ENCODE peak calls at places on chromosomes 11 and 22, in eight cellular contexts. One of them, this sample, is unnamed.

GRCh38 chr11:1548221-1549070 is 23.6 kb downstream of the DUSP8 start:
- DNase-seq in nephron progenitor cell: peak
- DNase-seq in erythroblast: no peak
- DNase-seq in stimulated activated naive CD8-positive, alpha-beta T cell treated with anti-CD3 and anti-CD28 coated beads, Interleukin-15, Interleukin-2, amounts not matched to agents 100 U/mL and 50 U/mL, for 24 hours: no peak
- DNase-seq in epithelial cell of esophagus: peak
- DNase-seq in left ventricle myocardium inferior: peak
- DNase-seq in T-helper 1 cell: no peak
- DNase-seq in NCI-H2081: no peak
- DNase-seq in this sample: no peak

GRCh38 chr11:83120328-83120727 is 36.6 kb upstream of the PCF11 start:
- DNase-seq in nephron progenitor cell: no peak
- DNase-seq in erythroblast: no peak
- DNase-seq in stimulated activated naive CD8-positive, alpha-beta T cell treated with anti-CD3 and anti-CD28 coated beads, Interleukin-15, Interleukin-2, amounts not matched to agents 100 U/mL and 50 U/mL, for 24 hours: no peak
- DNase-seq in epithelial cell of esophagus: no peak
- DNase-seq in left ventricle myocardium inferior: no peak
- DNase-seq in T-helper 1 cell: no peak
- DNase-seq in NCI-H2081: no peak
- DNase-seq in this sample: no peak

GRCh38 chr11:32615422-32615821 is 31.8 kb downstream of the EIF3M start:
- DNase-seq in nephron progenitor cell: no peak
- DNase-seq in erythroblast: peak
- DNase-seq in stimulated activated naive CD8-positive, alpha-beta T cell treated with anti-CD3 and anti-CD28 coated beads, Interleukin-15, Interleukin-2, amounts not matched to agents 100 U/mL and 50 U/mL, for 24 hours: no peak
- DNase-seq in epithelial cell of esophagus: peak
- DNase-seq in left ventricle myocardium inferior: no peak
- DNase-seq in T-helper 1 cell: no peak
- DNase-seq in NCI-H2081: no peak
- DNase-seq in this sample: no peak

GRCh38 chr11:128881221-128881620 is 9.9 kb upstream of the KCNJ5 start:
- DNase-seq in nephron progenitor cell: no peak
- DNase-seq in erythroblast: no peak
- DNase-seq in stimulated activated naive CD8-positive, alpha-beta T cell treated with anti-CD3 and anti-CD28 coated beads, Interleukin-15, Interleukin-2, amounts not matched to agents 100 U/mL and 50 U/mL, for 24 hours: no peak
- DNase-seq in epithelial cell of esophagus: no peak
- DNase-seq in left ventricle myocardium inferior: no peak
- DNase-seq in T-helper 1 cell: no peak
- DNase-seq in NCI-H2081: no peak
- DNase-seq in this sample: no peak

GRCh38 chr11:63961608-63962412 is 12.6 kb upstream of the COX8A start:
- DNase-seq in nephron progenitor cell: no peak
- DNase-seq in erythroblast: no peak
- DNase-seq in stimulated activated naive CD8-positive, alpha-beta T cell treated with anti-CD3 and anti-CD28 coated beads, Interleukin-15, Interleukin-2, amounts not matched to agents 100 U/mL and 50 U/mL, for 24 hours: no peak
- DNase-seq in epithelial cell of esophagus: peak
- DNase-seq in left ventricle myocardium inferior: peak
- DNase-seq in T-helper 1 cell: no peak
- DNase-seq in NCI-H2081: no peak
- DNase-seq in this sample: peak

GRCh38 chr11:9956483-9956882 is 292.6 kb downstream of the SWAP70 start:
- DNase-seq in nephron progenitor cell: no peak
- DNase-seq in erythroblast: no peak
- DNase-seq in stimulated activated naive CD8-positive, alpha-beta T cell treated with anti-CD3 and anti-CD28 coated beads, Interleukin-15, Interleukin-2, amounts not matched to agents 100 U/mL and 50 U/mL, for 24 hours: no peak
- DNase-seq in epithelial cell of esophagus: no peak
- DNase-seq in left ventricle myocardium inferior: no peak
- DNase-seq in T-helper 1 cell: no peak
- DNase-seq in NCI-H2081: no peak
- DNase-seq in this sample: no peak

GRCh38 chr11:40274017-40274416 is 1185.4 kb downstream of the LRRC4C start:
- DNase-seq in nephron progenitor cell: no peak
- DNase-seq in erythroblast: no peak
- DNase-seq in stimulated activated naive CD8-positive, alpha-beta T cell treated with anti-CD3 and anti-CD28 coated beads, Interleukin-15, Interleukin-2, amounts not matched to agents 100 U/mL and 50 U/mL, for 24 hours: no peak
- DNase-seq in epithelial cell of esophagus: no peak
- DNase-seq in left ventricle myocardium inferior: no peak
- DNase-seq in T-helper 1 cell: no peak
- DNase-seq in NCI-H2081: no peak
- DNase-seq in this sample: no peak

GRCh38 chr11:131815631-131816030 is 445.2 kb downstream of the NTM start:
- DNase-seq in nephron progenitor cell: peak
- DNase-seq in erythroblast: no peak
- DNase-seq in stimulated activated naive CD8-positive, alpha-beta T cell treated with anti-CD3 and anti-CD28 coated beads, Interleukin-15, Interleukin-2, amounts not matched to agents 100 U/mL and 50 U/mL, for 24 hours: no peak
- DNase-seq in epithelial cell of esophagus: no peak
- DNase-seq in left ventricle myocardium inferior: no peak
- DNase-seq in T-helper 1 cell: no peak
- DNase-seq in NCI-H2081: no peak
- DNase-seq in this sample: no peak

GRCh38 chr22:30733081-30733680 is 38.5 kb downstream of the OSBP2 start:
- DNase-seq in nephron progenitor cell: no peak
- DNase-seq in erythroblast: no peak
- DNase-seq in stimulated activated naive CD8-positive, alpha-beta T cell treated with anti-CD3 and anti-CD28 coated beads, Interleukin-15, Interleukin-2, amounts not matched to agents 100 U/mL and 50 U/mL, for 24 hours: no peak
- DNase-seq in epithelial cell of esophagus: peak
- DNase-seq in left ventricle myocardium inferior: no peak
- DNase-seq in T-helper 1 cell: no peak
- DNase-seq in NCI-H2081: no peak
- DNase-seq in this sample: no peak

GRCh38 chr11:10568486-10568941 is at the start of gene LYVE1:
- DNase-seq in nephron progenitor cell: no peak
- DNase-seq in erythroblast: no peak
- DNase-seq in stimulated activated naive CD8-positive, alpha-beta T cell treated with anti-CD3 and anti-CD28 coated beads, Interleukin-15, Interleukin-2, amounts not matched to agents 100 U/mL and 50 U/mL, for 24 hours: no peak
- DNase-seq in epithelial cell of esophagus: no peak
- DNase-seq in left ventricle myocardium inferior: no peak
- DNase-seq in T-helper 1 cell: no peak
- DNase-seq in NCI-H2081: no peak
- DNase-seq in this sample: no peak

GRCh38 chr11:61893981-61894380 is 2.6 kb upstream of the FADS3 start:
- DNase-seq in nephron progenitor cell: no peak
- DNase-seq in erythroblast: peak
- DNase-seq in stimulated activated naive CD8-positive, alpha-beta T cell treated with anti-CD3 and anti-CD28 coated beads, Interleukin-15, Interleukin-2, amounts not matched to agents 100 U/mL and 50 U/mL, for 24 hours: no peak
- DNase-seq in epithelial cell of esophagus: no peak
- DNase-seq in left ventricle myocardium inferior: no peak
- DNase-seq in T-helper 1 cell: no peak
- DNase-seq in NCI-H2081: no peak
- DNase-seq in this sample: no peak

GRCh38 chr22:48536691-48537591 is 1290.7 kb downstream of the BRD1 start:
- DNase-seq in nephron progenitor cell: no peak
- DNase-seq in erythroblast: no peak
- DNase-seq in stimulated activated naive CD8-positive, alpha-beta T cell treated with anti-CD3 and anti-CD28 coated beads, Interleukin-15, Interleukin-2, amounts not matched to agents 100 U/mL and 50 U/mL, for 24 hours: no peak
- DNase-seq in epithelial cell of esophagus: no peak
- DNase-seq in left ventricle myocardium inferior: no peak
- DNase-seq in T-helper 1 cell: no peak
- DNase-seq in NCI-H2081: no peak
- DNase-seq in this sample: no peak

This sample was measured in activated CD8-positive, alpha-beta T cell treated with anti-CD3 and anti-CD28 coated beads, Interleukin-2, amount 10 ng/mL, durations not matched to agents 7 days and 5 days.